ENCODE peak calls at places on chromosomes 1 and 21, in four cellular contexts. J, L, S and R are unnamed samples. For H3K36me3, the result is how much of the 10 kb centered on the place peaks cover.

GRCh38 chr1:25080294-25081209 is 150.5 kb upstream of the RUNX3 start:
- DNase-seq in S (no peak), J (no peak), L (no peak), R (no peak)

GRCh38 chr1:55060133-55060999 is 21.0 kb downstream of the PCSK9 start:
- DNase-seq in S (no peak), L (no peak), J (no peak), R (no peak)

GRCh38 chr1:199508653-199509052 is 518.9 kb upstream of the NR5A2 start:
- DNase-seq in J (no peak), L (no peak), S (no peak), R (no peak)

GRCh38 chr1:39671793-39672550 is at the start of gene NT5C1A:
- DNase-seq in J (peak), S (no peak), L (no peak), R (peak)

GRCh38 chr1:204829133-204829532 is 41.5 kb upstream of the NFASC start:
- DNase-seq in L (no peak), J (no peak), S (no peak), R (peak)

GRCh38 chr1:170126691-170127090 is 19.1 kb upstream of the NTMT2 start:
- DNase-seq in L (no peak), J (no peak), S (no peak), R (no peak)

GRCh38 chr1:35707253-35708178 is 11.2 kb downstream of the C1orf216 start:
- DNase-seq in J (no peak), L (no peak), S (no peak), R (no peak)

GRCh38 chr1:21381354-21381753 is 58.6 kb upstream of the NBPF3 start:
- DNase-seq in J (no peak), S (no peak), L (no peak), R (no peak)

GRCh38 chr1:145720556-145720877 is 1.2 kb downstream of the CD160 start:
- DNase-seq in S (no peak), L (no peak), J (no peak), R (no peak)

GRCh38 chr1:77279929-77280328 is 1.9 kb upstream of the AK5 start:
- DNase-seq in S (no peak), J (no peak), L (no peak), R (no peak)

GRCh38 chr1:205495237-205495823 is 9.1 kb upstream of the CDK18 start:
- DNase-seq in L (no peak), J (no peak), S (no peak), R (peak)

GRCh38 chr1:245822997-245823396 is 668.2 kb downstream of the KIF26B start:
- DNase-seq in S (no peak), L (no peak), J (no peak), R (no peak)

GRCh38 chr1:232952514-232953175 is 2.2 kb downstream of the NTPCR start:
- DNase-seq in S (no peak), J (no peak), L (no peak), R (no peak)

GRCh38 chr1:214439352-214440119 is 111.9 kb downstream of the PTPN14 start:
- DNase-seq in L (peak), J (no peak), S (no peak), R (no peak)

GRCh38 chr1:9606948-9607347 is 18.2 kb downstream of the TMEM201 start:
- DNase-seq in L (no peak), J (no peak), S (no peak), R (no peak)

GRCh38 chr1:155379180-155379876 is 58.6 kb downstream of the RUSC1 start:
- DNase-seq in J (no peak), L (no peak), S (no peak), R (peak)

GRCh38 chr1:18951818-18952391 is 4.6 kb downstream of the IFFO2 start:
- DNase-seq in S (no peak), J (no peak), L (no peak), R (no peak)

GRCh38 chr21:38766987-38767722 is 38.6 kb upstream of the ETS2 start:
- DNase-seq in J (no peak), L (no peak), S (no peak), R (no peak)

GRCh38 chr1:20587639-20588017 is 1.3 kb upstream of the CDA start:
- DNase-seq in J (no peak), L (no peak), S (no peak), R (no peak)

GRCh38 chr1:62391369-62391971 is 45.4 kb upstream of the USP1 start:
- DNase-seq in S (no peak), L (no peak), J (no peak), R (no peak)

GRCh38 chr1:18996548-18997177 is 40.2 kb upstream of the IFFO2 start:
- DNase-seq in L (no peak), S (no peak), J (no peak), R (no peak)

GRCh38 chr1:43671193-43671592 is 21.2 kb downstream of the KDM4A start:
- DNase-seq in L (no peak), J (no peak), S (no peak), R (peak)

GRCh38 chr1:43673261-43673660 is 23.3 kb downstream of the KDM4A start:
- DNase-seq in S (no peak), L (no peak), J (no peak), R (no peak)

GRCh38 chr1:43669878-43670277 is 19.9 kb downstream of the KDM4A start:
- DNase-seq in S (no peak), L (no peak), J (no peak), R (no peak)

GRCh38 chr1:43668956-43669355 is 19.0 kb downstream of the KDM4A start:
- DNase-seq in L (no peak), S (no peak), J (no peak), R (no peak)

GRCh38 chr1:43671626-43672330 is 21.8 kb downstream of the KDM4A start:
- DNase-seq in J (no peak), S (no peak), L (no peak), R (no peak)
- H3K36me3 ChIP-seq in J (under half), S (under half), L (under half), R (half or more)

DNA sequence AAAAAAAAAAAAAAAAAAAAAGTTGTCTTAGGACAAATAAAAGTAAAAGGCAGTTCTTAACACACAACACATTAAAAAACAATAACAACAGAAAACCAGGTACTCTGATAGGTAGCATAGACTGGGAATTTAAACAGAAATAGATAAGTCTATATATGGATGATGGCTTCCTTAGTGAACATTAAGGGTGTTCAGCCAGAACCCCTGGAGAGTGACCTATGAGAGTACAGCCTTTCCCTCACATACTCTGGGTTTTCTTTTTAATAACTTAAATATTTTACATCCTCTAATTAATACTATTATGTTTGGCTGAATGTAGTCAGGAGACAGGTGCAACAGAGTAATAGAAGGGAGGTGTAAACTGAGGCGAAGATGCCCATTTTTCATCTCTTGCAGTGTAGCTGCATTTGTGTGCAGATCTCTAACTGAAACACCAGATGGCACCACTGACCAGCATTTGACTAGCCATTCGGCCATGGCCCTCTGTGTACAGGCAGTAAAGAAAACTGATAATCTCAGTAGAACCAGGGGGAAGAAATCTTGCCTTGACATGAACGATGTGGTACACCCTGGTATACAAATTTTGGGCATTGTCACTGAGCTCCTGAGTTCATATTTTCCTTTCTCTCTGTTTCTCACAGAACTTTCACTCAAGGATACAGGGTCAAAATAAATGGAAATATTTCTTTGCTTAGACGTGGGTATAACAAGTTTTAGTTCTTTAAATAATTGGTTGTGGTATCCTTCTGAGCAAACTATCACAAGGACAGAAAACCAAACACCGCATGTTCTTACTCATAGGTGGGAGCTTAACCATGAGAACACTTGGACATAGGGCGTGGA is 7.6 kb downstream of the TTF2 start:
- DNase-seq in L (peak), S (no peak), J (peak), R (no peak)
- H3K36me3 ChIP-seq in L (under half), S (under half), J (under half), R (under half)

DNA sequence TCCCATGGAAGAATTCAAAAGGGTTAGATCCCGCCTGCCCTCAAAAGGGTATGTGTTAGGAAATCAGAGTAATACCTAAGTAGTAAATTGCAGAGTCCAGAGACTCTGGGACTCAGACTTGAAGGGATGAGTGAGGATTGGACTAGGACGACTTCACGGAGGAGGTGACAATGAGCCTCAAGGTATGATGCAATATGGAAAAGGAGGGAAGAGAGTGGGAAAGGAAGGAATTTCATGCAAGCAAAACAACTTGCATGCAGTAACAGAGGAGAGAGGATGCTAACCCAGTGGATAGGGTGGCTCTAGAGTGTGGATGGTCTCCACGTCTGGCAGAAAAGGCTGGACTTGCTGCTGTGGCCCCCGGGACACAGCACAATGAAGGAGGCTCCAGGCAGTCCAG is 4.8 kb downstream of the CAPN2 start:
- DNase-seq in S (no peak), L (no peak), J (no peak), R (no peak)
- H3K36me3 ChIP-seq in S (under half), L (under half), J (under half), R (under half)

DNA sequence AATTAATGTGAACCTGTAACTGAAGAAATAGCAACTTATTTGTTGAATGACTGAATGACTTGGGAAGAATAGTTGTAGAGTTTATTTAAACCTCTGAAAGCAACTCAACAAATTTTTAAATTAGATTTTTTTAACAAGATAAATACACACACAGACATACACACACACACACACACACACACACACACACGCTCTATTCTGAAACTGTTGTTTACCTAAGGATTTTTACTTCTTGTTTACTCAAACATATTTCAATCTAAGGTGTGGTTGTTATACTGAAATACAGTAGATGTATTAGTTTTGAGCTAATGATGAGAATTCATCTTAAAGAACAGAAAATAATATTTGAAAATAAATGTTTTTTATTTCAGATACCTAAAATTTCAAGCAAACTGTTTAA is 11.5 kb downstream of the ACADM start:
- DNase-seq in L (no peak), S (no peak), J (no peak), R (no peak)
- H3K36me3 ChIP-seq in L (under half), S (under half), J (under half), R (half or more)

GRCh38 chr21:33552093-33552998 is 9.5 kb downstream of the SON start:
- DNase-seq in S (no peak), L (no peak), J (no peak), R (no peak)

GRCh38 chr21:33552999-33553598 is 10.3 kb downstream of the SON start:
- DNase-seq in L (no peak), J (no peak), S (no peak), R (no peak)

GRCh38 chr21:33551664-33552063 is 8.8 kb downstream of the SON start:
- DNase-seq in S (no peak), J (no peak), L (no peak), R (no peak)

GRCh38 chr21:33550772-33551660 is 8.2 kb downstream of the SON start:
- DNase-seq in S (no peak), L (no peak), J (no peak), R (no peak)

GRCh38 chr21:33549848-33550771 is 7.3 kb downstream of the SON start:
- DNase-seq in L (no peak), J (no peak), S (no peak), R (no peak)
- H3K36me3 ChIP-seq in L (under half), J (under half), S (under half), R (half or more)

GRCh38 chr1:156785458-156785857 is 18.1 kb downstream of the PRCC start:
- DNase-seq in S (no peak), L (no peak), J (no peak), R (no peak)

GRCh38 chr1:156786640-156787039 is 19.3 kb downstream of the PRCC start:
- DNase-seq in S (no peak), J (no peak), L (no peak), R (no peak)

GRCh38 chr1:156788136-156788535 is 20.8 kb downstream of the PRCC start:
- DNase-seq in J (no peak), L (no peak), S (no peak), R (no peak)

GRCh38 chr1:156794506-156795373 is 21.9 kb downstream of the SH2D2A start:
- DNase-seq in J (no peak), S (no peak), L (no peak), R (no peak)

DNA sequence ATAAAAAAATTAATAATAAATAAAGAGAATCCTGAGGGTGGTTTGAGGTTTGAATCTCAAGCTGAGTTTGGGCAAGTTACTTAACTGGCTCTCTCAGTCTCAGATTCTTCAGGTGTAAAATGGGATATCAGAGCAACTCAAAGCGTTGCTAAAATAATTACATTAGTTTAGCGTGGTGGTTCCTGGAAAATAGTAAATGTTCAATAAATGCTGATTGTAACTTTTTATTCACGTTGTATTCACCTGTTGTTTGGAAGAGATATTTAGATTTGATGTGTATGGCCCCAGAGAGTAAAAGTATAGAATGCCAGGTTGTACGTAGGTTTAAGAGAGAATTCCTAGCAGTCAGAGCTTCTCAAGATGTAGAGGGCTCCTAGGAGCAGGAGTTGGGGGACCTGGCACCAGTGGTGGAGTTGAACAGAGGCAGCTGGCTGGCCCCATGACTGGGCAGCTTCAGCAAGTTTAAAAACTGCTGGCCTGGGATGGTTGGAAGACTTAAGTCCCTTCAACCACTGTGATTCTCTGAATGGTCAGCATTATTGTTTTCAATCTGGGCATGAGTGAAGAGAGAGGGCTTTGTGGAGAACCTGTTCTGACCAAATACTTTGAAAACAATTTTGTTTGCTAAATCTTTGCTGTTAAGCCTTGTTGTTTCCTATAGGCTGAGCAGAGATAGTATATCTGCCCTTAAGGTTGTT is 22.4 kb downstream of the PRCC start:
- DNase-seq in J (no peak), L (no peak), S (no peak), R (no peak)
- H3K36me3 ChIP-seq in J (under half), L (under half), S (under half), R (under half)